ENCODE peak calls at places on chromosome 1, in four cellular contexts. R is PC-9, K is adrenal gland, O is Peyer's patch. Q is an unnamed sample.

GRCh38 chr1:9663257-9663656 is 11.7 kb downstream of the PIK3CD start:
- DNase-seq in O (no peak), K (no peak), R (no peak), Q (no peak)

GRCh38 chr1:224433671-224434446 is 738 bp downstream of the WDR26 start:
- DNase-seq in K (peak; percentile 33), R (peak; percentile 28), O (peak; percentile 68), Q (peak; percentile 46)

GRCh38 chr1:1788646-1789431 is 10.6 kb upstream of the NADK start:
- DNase-seq in R (peak; percentile 21), K (peak; percentile 59), O (peak; percentile 67), Q (no peak)

GRCh38 chr1:197388801-197389200 is 120.7 kb downstream of the CRB1 start:
- DNase-seq in K (no peak), R (no peak), O (no peak), Q (no peak)

GRCh38 chr1:223721658-223722606 is 9.6 kb downstream of the CAPN2 start:
- DNase-seq in O (no peak), K (no peak), R (no peak), Q (no peak)

GRCh38 chr1:16727190-16728111 is 12.9 kb upstream of the RNU1-4 start:
- DNase-seq in K (peak; percentile 32), O (peak; percentile 66), R (peak; percentile 46), Q (peak; percentile 25)

GRCh38 chr1:17184161-17184665 is 20.7 kb upstream of the PADI1 start:
- DNase-seq in K (no peak), O (no peak), R (no peak), Q (no peak)

GRCh38 chr1:27605300-27605766 is 1.4 kb upstream of the AHDC1 start:
- DNase-seq in R (no peak), K (no peak), O (no peak), Q (no peak)

GRCh38 chr1:85623061-85623471 is 42.5 kb downstream of the CCN1 start:
- DNase-seq in R (no peak), K (no peak), O (no peak), Q (no peak)

DNA sequence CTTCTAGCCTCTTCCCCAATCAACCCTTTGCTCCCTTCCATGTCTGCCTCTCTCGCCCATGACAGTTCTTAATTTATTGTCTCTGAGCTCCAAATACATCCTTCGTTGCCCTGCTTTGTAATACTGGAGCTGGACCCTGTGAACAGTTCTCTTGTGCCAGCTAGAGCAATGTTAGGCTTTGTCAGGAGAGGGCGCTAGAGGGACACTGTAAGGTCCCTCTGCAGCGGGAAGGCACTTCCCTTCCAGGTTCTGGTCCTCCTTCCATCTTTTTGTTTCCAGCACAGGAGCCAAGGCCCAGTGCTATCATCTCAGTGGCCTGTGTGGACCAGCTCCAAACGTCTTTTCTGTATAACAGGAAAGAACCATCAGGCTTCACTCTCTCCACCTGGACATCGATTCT is 95.9 kb downstream of the PTPRU start:
- DNase-seq in R (peak; percentile 24), K (no peak), O (no peak), Q (no peak)
- TF ChIP-seq CTCF in R (peak; percentile 56), K (peak; percentile 34), O (peak; percentile 21), Q (no peak)

GRCh38 chr1:154864189-154864985 is 5.7 kb downstream of the KCNN3 start:
- DNase-seq in O (no peak), R (no peak), K (no peak), Q (no peak)

GRCh38 chr1:154862927-154863701 is 7.0 kb downstream of the KCNN3 start:
- DNase-seq in O (no peak), R (no peak), K (no peak), Q (no peak)

GRCh38 chr1:154861607-154862094 is 8.4 kb downstream of the KCNN3 start:
- DNase-seq in K (no peak), O (no peak), R (no peak), Q (peak; percentile 58)

GRCh38 chr1:154865442-154866256 is 4.4 kb downstream of the KCNN3 start:
- DNase-seq in R (no peak), O (no peak), K (no peak), Q (no peak)

GRCh38 chr1:154863702-154864174 is 6.3 kb downstream of the KCNN3 start:
- DNase-seq in O (no peak), K (no peak), R (peak; percentile 15), Q (no peak)
- H3K4me3 ChIP-seq in O (no peak overlapping the region), K (no peak overlapping the region), R (no peak overlapping the region), Q (no peak overlapping the region)

GRCh38 chr1:180849031-180849775 is 63.5 kb upstream of the KIAA1614 start:
- DNase-seq in K (no peak), O (no peak), R (no peak), Q (no peak)
- H3K36me3 ChIP-seq in K (no peaks in the 10 kb centered on the region), O (no peaks in the 10 kb centered on the region), R (no peaks in the 10 kb centered on the region), Q (no peaks in the 10 kb centered on the region)

GRCh38 chr1:47449702-47450552 is 12.1 kb downstream of the FOXD2 start:
- DNase-seq in O (peak; percentile 76), K (peak; percentile 20), R (no peak), Q (no peak)
- TF ChIP-seq CTCF in O (peak; percentile 54), K (peak; percentile 49), R (peak; percentile 58), Q (no peak)

GRCh38 chr1:154871374-154871773 is 1.3 kb upstream of the KCNN3 start:
- DNase-seq in K (no peak), O (no peak), R (no peak), Q (no peak)

GRCh38 chr1:154870117-154870571 is at the start of gene KCNN3:
- DNase-seq in O (peak; percentile 94), K (peak; percentile 93), R (peak; percentile 85), Q (peak; percentile 98)

GRCh38 chr1:154870734-154871133 is 653 bp upstream of the KCNN3 start:
- DNase-seq in R (no peak), K (no peak), O (no peak), Q (no peak)

GRCh38 chr1:154867841-154868610 is 2.1 kb downstream of the KCNN3 start:
- DNase-seq in K (no peak), O (no peak), R (no peak), Q (no peak)

DNA sequence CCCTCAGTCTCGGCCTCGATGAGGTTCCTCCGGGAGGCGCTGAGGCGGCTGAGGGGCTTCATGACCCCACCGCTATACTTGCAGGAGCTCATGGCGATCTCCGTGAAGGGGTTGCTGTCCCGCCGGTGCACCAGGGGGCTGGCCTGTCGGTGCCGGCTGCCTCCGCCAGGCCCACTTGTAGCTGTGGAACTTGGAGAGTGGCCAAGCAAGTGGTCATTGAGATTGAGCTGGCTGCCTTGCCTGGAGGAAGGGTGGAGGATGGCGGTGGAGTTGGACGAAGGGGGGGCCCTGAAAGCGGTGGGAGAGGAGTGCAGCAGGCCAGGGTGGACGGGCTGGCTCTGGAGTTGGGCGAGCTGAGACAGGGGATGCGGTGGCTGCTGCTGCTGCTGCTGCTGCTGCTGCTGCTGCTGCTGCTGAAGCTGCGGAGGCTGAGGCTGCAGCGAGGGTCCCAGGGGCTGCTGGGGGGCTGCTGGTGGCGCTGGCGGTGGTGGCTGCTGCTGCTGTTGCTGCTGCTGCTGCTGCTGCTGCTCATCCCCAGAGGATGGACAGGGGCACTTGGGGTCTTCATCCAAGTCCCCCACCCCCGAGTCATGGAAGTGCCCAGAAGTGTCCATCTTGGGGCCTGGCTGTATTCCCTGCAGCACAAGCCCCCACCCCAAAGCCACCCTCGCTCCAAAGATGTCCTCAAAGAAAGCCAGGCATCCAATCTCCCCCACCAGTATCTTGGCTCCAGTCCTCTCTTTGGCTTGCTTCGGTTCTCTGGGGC is 547 bp downstream of the KCNN3 start:
- DNase-seq in O (no peak), R (no peak), K (no peak), Q (peak; percentile 68)
- H3K4me3 ChIP-seq in O (peak overlapping the region; percentile 2), R (no peak overlapping the region), K (no peak overlapping the region), Q (peak overlapping the region; percentile 66)

DNA sequence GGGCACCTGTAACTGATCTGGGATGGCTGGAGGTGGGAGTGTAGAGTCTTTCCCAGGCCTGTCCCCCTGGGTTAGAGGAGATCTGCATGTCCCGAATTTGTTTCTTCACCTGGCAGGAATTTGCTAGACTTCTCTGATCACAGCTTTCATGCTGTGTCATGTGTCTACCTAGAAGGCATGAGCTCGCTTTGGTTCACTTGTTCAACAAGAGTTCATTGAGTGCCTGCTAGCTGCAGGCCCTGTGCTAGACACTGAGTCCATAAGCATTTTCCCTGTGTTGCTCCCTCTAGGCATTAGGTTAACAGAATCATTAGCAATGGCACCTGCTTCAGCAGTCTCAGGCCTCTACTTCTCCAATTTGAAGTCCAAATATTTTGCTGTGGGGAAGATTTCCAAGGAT is 101.6 kb downstream of the MTR start:
- DNase-seq in K (no peak), O (no peak), R (no peak), Q (no peak)
- H3K36me3 ChIP-seq in K (peaks cover 52% of the 10 kb centered on the region), O (no peaks in the 10 kb centered on the region), R (no peaks in the 10 kb centered on the region), Q (no peaks in the 10 kb centered on the region)